ENCODE peak calls at places on chromosome 6, in four cellular contexts. Y, A, H and X are unnamed samples.

GRCh38 chr6:147132889-147133288 is 71.3 kb upstream of the STXBP5 start:
- DNase-seq in A (peak; percentile 62), Y (no peak), H (no peak), X (no peak)

GRCh38 chr6:169310983-169311382 is 57.3 kb upstream of the THBS2 start:
- DNase-seq in H (no peak), Y (no peak), A (no peak), X (no peak)

GRCh38 chr6:134546962-134547645 is 229.2 kb upstream of the SGK1 start:
- DNase-seq in A (no peak), H (no peak), Y (no peak), X (no peak)

GRCh38 chr6:110191477-110191876 is 11.2 kb downstream of the CDC40 start:
- DNase-seq in A (no peak), Y (no peak), H (no peak), X (no peak)

GRCh38 chr6:150008588-150008987 is 16.7 kb downstream of the RAET1L start:
- DNase-seq in Y (no peak), H (no peak), A (no peak), X (no peak)

GRCh38 chr6:142883011-142883410 is 62.0 kb downstream of the HIVEP2 start:
- DNase-seq in A (peak; percentile 67), H (no peak), Y (no peak), X (no peak)

GRCh38 chr6:161439093-161439492 is 165.2 kb upstream of the AGPAT4 start:
- DNase-seq in A (peak; percentile 90), Y (no peak), H (no peak), X (peak; percentile 88)

GRCh38 chr6:155254139-155254538 is 9.7 kb upstream of the CLDN20 start:
- DNase-seq in A (no peak), H (no peak), Y (no peak), X (no peak)

GRCh38 chr6:13453771-13454251 is 33.6 kb downstream of the GFOD1 start:
- DNase-seq in A (peak; percentile 49), Y (no peak), H (no peak), X (no peak)

GRCh38 chr6:3706547-3707467 is 44.7 kb downstream of the PXDC1 start:
- DNase-seq in A (peak; percentile 18), H (no peak), Y (no peak), X (no peak)

GRCh38 chr6:4920914-4921410 is 82.9 kb downstream of the RPP40 start:
- DNase-seq in Y (no peak), H (no peak), A (peak; percentile 52), X (no peak)
- H3K4me1 ChIP-seq in Y (peaks cover 20% of the 10 kb centered on the region), H (no peaks in the 10 kb centered on the region), A (no peaks in the 10 kb centered on the region), X (no peaks in the 10 kb centered on the region)

DNA sequence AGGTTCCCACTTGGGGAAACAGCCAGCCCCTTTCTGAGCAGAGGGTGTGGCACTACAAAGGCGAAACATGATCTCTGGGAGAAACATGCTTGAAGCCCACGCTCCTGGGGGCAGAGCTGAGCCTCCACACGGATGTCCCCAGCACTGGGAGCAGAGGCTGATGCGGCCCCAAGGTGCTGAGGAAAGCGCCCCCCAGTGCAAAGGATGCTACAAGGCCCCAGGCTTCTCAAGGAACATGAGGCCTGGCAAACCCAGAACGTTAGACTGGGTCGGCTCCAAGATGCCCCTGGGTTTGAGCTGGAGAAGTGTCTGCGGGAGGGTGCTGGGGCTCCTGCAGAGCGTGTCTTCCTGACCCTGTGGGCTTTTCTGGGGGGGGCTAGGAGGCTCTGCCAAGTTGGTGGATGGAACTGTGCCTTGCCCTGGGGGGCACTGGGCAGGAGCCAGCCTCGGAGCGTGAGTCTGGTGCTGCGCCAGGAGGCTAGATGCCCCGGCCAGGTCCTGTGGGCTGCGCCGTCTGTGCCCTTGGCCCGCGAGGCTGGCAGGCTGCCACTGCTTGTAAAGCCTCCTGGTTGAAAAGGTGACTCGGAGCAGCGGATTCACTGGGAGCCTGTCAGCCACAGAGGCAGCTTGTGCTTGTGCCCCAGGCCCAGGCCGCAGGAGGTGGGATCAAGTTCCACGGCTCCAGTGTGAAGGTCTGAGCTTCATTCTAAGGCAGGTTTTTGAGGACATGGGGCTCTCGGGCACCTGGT is 8.1 kb downstream of the SYNJ2 start:
- DNase-seq in A (peak; percentile 65), H (no peak), Y (no peak), X (peak; percentile 63)
- TF ChIP-seq CTCF in A (peak; percentile 17), H (no peak), Y (no peak), X (no peak)

GRCh38 chr6:139133733-139134360 is 1.0 kb upstream of the HECA start:
- DNase-seq in Y (no peak), H (no peak), A (no peak), X (no peak)
- H3K4me3 ChIP-seq in Y (no peak overlapping the region), H (no peak overlapping the region), A (no peak overlapping the region), X (no peak overlapping the region)

GRCh38 chr6:109083657-109084056 is 11.0 kb downstream of the SESN1 start:
- DNase-seq in Y (no peak), H (no peak), A (no peak), X (no peak)
- H3K4me1 ChIP-seq in Y (no peaks in the 10 kb centered on the region), H (no peaks in the 10 kb centered on the region), A (peaks cover 1% of the 10 kb centered on the region), X (peaks cover 41% of the 10 kb centered on the region)

DNA sequence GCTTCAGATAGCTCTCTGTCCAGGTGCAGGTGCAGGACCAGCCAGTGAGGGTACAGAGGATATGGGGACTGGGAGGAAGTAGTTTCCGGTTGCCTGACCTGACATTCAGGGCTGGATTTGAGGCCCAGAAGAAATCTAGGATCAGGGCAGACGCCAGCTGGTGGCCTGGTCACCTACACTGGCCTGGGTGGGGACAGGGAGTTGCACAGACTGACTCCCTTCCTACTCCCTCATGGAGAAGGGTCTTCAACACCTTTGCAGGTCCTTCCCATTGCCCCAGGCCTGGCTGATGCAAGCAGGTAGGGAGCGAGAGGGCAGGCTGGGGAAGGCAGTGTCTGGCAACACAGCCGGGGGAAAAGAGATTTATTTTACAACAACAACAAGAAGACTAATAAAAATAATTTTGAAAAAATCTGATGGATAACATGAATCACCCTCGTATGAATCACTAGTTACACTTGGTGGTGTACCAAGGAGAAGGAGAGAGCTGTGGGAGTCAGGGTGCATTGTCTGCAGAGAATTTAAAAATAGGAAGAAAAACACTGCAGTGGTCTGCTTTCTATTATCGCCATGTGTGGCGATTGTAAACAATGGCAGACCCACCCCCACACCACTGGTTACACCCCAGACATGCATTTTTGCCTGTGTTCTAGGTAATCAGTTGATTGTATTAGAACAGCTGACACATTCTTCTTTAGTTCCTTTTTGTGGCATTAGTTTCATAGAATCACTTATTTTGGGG is 62.3 kb upstream of the SNX9 start:
- DNase-seq in Y (no peak), A (peak; percentile 90), H (no peak), X (no peak)
- TF ChIP-seq CTCF in Y (no peak), A (no peak), H (no peak), X (no peak)

GRCh38 chr6:41505084-41506049 is 40.8 kb upstream of the FOXP4 start:
- DNase-seq in Y (no peak), A (peak; percentile 88), H (peak; percentile 79), X (peak; percentile 77)

GRCh38 chr6:41503841-41504525 is 42.2 kb upstream of the FOXP4 start:
- DNase-seq in H (no peak), A (peak; percentile 73), Y (no peak), X (no peak)

GRCh38 chr6:41503435-41503768 is 42.8 kb upstream of the FOXP4 start:
- DNase-seq in Y (no peak), A (no peak), H (no peak), X (no peak)

GRCh38 chr6:41502607-41503434 is 43.4 kb upstream of the FOXP4 start:
- DNase-seq in A (no peak), H (peak; percentile 46), Y (no peak), X (peak; percentile 20)

GRCh38 chr6:41504526-41505021 is 41.6 kb upstream of the FOXP4 start:
- DNase-seq in H (no peak), Y (no peak), A (peak; percentile 23), X (no peak)
- H3K4me3 ChIP-seq in H (peak overlapping the region; percentile 18), Y (peak overlapping the region; percentile 30), A (no peak overlapping the region), X (no peak overlapping the region)

GRCh38 chr6:159981171-159981571 is 12.3 kb downstream of the IGF2R start:
- DNase-seq in H (no peak), Y (no peak), A (no peak), X (no peak)
- H3K4me1 ChIP-seq in H (peaks cover 66% of the 10 kb centered on the region), Y (peaks cover 33% of the 10 kb centered on the region), A (peaks cover 38% of the 10 kb centered on the region), X (peaks cover 100% of the 10 kb centered on the region)

DNA sequence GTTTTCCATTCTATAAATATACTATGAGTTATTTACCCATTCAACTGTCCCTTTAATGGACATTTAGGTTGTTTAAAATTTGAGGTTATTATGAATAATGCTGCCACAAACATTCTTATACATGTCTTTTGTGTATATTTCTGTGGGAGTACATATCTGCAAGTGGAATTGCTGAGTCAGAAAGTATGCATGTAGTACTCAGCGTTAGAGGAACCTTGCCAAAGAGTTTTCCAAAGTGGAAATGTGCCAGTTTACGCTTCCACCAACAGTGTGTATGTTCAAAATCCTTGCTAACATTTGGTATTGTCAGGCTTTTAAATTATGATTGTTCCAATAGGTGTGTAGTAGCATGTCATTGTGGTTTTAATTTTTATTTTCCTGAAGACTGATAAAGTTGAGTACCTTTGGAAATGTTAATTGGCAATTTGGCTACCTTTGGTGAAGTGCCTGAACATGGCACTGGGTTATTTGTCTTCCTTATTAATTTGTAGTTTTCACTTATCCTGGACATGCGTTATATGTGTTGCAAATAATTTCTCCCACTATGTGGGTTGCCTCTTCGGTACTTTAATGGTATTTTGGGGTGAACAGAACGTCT is 341.2 kb downstream of the CD83 start:
- DNase-seq in A (peak; percentile 97), H (no peak), Y (no peak), X (no peak)
- TF ChIP-seq CTCF in A (no peak), H (no peak), Y (no peak), X (no peak)

GRCh38 chr6:111812080-111813038 is 60.9 kb downstream of the FYN start:
- DNase-seq in H (no peak), Y (no peak), A (no peak), X (no peak)

GRCh38 chr6:111817451-111818146 is 55.7 kb downstream of the FYN start:
- DNase-seq in H (no peak), A (no peak), Y (no peak), X (no peak)

GRCh38 chr6:111810321-111811235 is 62.7 kb downstream of the FYN start:
- DNase-seq in H (no peak), A (no peak), Y (no peak), X (no peak)

GRCh38 chr6:111809264-111809663 is 64.0 kb downstream of the FYN start:
- DNase-seq in Y (no peak), H (no peak), A (peak; percentile 51), X (no peak)

GRCh38 chr6:111813247-111814162 is 59.7 kb downstream of the FYN start:
- DNase-seq in Y (no peak), A (peak; percentile 74), H (no peak), X (no peak)
- H3K4me3 ChIP-seq in Y (no peak overlapping the region), A (no peak overlapping the region), H (no peak overlapping the region), X (no peak overlapping the region)

GRCh38 chr6:17984822-17985660 is 2.4 kb downstream of the KIF13A start:
- DNase-seq in H (no peak), A (peak; percentile 23), Y (no peak), X (no peak)
- H3K4me1 ChIP-seq in H (peaks cover 9% of the 10 kb centered on the region), A (peaks cover 13% of the 10 kb centered on the region), Y (peaks cover 18% of the 10 kb centered on the region), X (peaks cover 42% of the 10 kb centered on the region)